ENCODE peak calls at places on chromosomes 11 and 22, in five cellular contexts. One of them, this sample, is unnamed.

GRCh38 chr22:24952837-24953293 is 349 bp downstream of the KIAA1671 start:
- DNase-seq in endothelial cell of umbilical vein: peak
- DNase-seq in sigmoid colon: peak
- DNase-seq in stomach: peak
- DNase-seq in K562: no peak
- DNase-seq in this sample: peak

GRCh38 chr11:64947202-64947814 is 11.6 kb upstream of the GPHA2 start:
- DNase-seq in endothelial cell of umbilical vein: peak
- DNase-seq in sigmoid colon: no peak
- DNase-seq in stomach: no peak
- DNase-seq in K562: no peak
- DNase-seq in this sample: no peak

GRCh38 chr11:94885133-94885532 is 88.2 kb downstream of the CWC15 start:
- DNase-seq in endothelial cell of umbilical vein: no peak
- DNase-seq in sigmoid colon: no peak
- DNase-seq in stomach: no peak
- DNase-seq in K562: no peak
- DNase-seq in this sample: no peak

GRCh38 chr11:118366287-118366686 is 6.9 kb downstream of the UBE4A start:
- DNase-seq in endothelial cell of umbilical vein: no peak
- DNase-seq in sigmoid colon: no peak
- DNase-seq in stomach: no peak
- DNase-seq in K562: no peak
- DNase-seq in this sample: no peak

GRCh38 chr11:19025799-19026406 is 34.6 kb downstream of the MRGPRX2 start:
- DNase-seq in endothelial cell of umbilical vein: peak
- DNase-seq in sigmoid colon: no peak
- DNase-seq in stomach: no peak
- DNase-seq in K562: no peak
- DNase-seq in this sample: no peak

GRCh38 chr22:43747877-43748276 is 64.2 kb downstream of the EFCAB6 start:
- DNase-seq in endothelial cell of umbilical vein: no peak
- DNase-seq in sigmoid colon: no peak
- DNase-seq in stomach: no peak
- DNase-seq in K562: no peak
- DNase-seq in this sample: no peak

GRCh38 chr11:94519478-94520084 is 7.3 kb downstream of the C11orf97 start:
- DNase-seq in endothelial cell of umbilical vein: peak
- DNase-seq in sigmoid colon: no peak
- DNase-seq in stomach: no peak
- DNase-seq in K562: peak
- DNase-seq in this sample: no peak

GRCh38 chr22:49849161-49850020 is 4.3 kb upstream of the ZBED4 start:
- DNase-seq in endothelial cell of umbilical vein: no peak
- DNase-seq in sigmoid colon: no peak
- DNase-seq in stomach: no peak
- DNase-seq in K562: no peak
- DNase-seq in this sample: no peak

GRCh38 chr11:112247198-112247597 is 13.5 kb downstream of the PLET1 start:
- DNase-seq in endothelial cell of umbilical vein: no peak
- DNase-seq in sigmoid colon: no peak
- DNase-seq in stomach: no peak
- DNase-seq in K562: no peak
- DNase-seq in this sample: no peak

GRCh38 chr11:1034456-1035295 is 1.8 kb downstream of the MUC6 start:
- DNase-seq in endothelial cell of umbilical vein: no peak
- DNase-seq in sigmoid colon: no peak
- DNase-seq in stomach: no peak
- DNase-seq in K562: no peak
- DNase-seq in this sample: no peak

GRCh38 chr22:31881198-31881597 is 63.1 kb upstream of the YWHAH start:
- DNase-seq in endothelial cell of umbilical vein: no peak
- DNase-seq in sigmoid colon: no peak
- DNase-seq in stomach: no peak
- DNase-seq in K562: peak
- DNase-seq in this sample: no peak

GRCh38 chr22:36386900-36387663 is 685 bp downstream of the MYH9 start:
- DNase-seq in endothelial cell of umbilical vein: peak
- DNase-seq in sigmoid colon: peak
- DNase-seq in stomach: peak
- DNase-seq in K562: no peak
- DNase-seq in this sample: no peak
- TF ChIP-seq POLR2A in endothelial cell of umbilical vein: no peak
- TF ChIP-seq POLR2A in sigmoid colon: no peak
- TF ChIP-seq POLR2A in stomach: peak
- TF ChIP-seq POLR2A in K562: no peak
- TF ChIP-seq POLR2A in this sample: no peak

GRCh38 chr22:37032535-37033460 is 13.3 kb downstream of the MPST start:
- DNase-seq in endothelial cell of umbilical vein: no peak
- DNase-seq in sigmoid colon: no peak
- DNase-seq in stomach: peak
- DNase-seq in K562: no peak
- DNase-seq in this sample: no peak
- TF ChIP-seq POLR2AphosphoS5 in endothelial cell of umbilical vein: no peak
- TF ChIP-seq POLR2AphosphoS5 in sigmoid colon: no peak
- TF ChIP-seq POLR2AphosphoS5 in stomach: peak
- TF ChIP-seq POLR2AphosphoS5 in K562: no peak
- TF ChIP-seq POLR2AphosphoS5 in this sample: no peak

GRCh38 chr11:35098850-35099249 is 40.1 kb upstream of the CD44 start:
- DNase-seq in endothelial cell of umbilical vein: no peak
- DNase-seq in sigmoid colon: no peak
- DNase-seq in stomach: no peak
- DNase-seq in K562: no peak
- DNase-seq in this sample: no peak

GRCh38 chr11:35099278-35100018 is 39.5 kb upstream of the CD44 start:
- DNase-seq in endothelial cell of umbilical vein: no peak
- DNase-seq in sigmoid colon: no peak
- DNase-seq in stomach: no peak
- DNase-seq in K562: no peak
- DNase-seq in this sample: no peak

GRCh38 chr11:35103366-35104194 is 35.4 kb upstream of the CD44 start:
- DNase-seq in endothelial cell of umbilical vein: no peak
- DNase-seq in sigmoid colon: no peak
- DNase-seq in stomach: no peak
- DNase-seq in K562: no peak
- DNase-seq in this sample: no peak

GRCh38 chr11:35102267-35102666 is 36.7 kb upstream of the CD44 start:
- DNase-seq in endothelial cell of umbilical vein: no peak
- DNase-seq in sigmoid colon: no peak
- DNase-seq in stomach: no peak
- DNase-seq in K562: no peak
- DNase-seq in this sample: no peak

GRCh38 chr11:35101223-35101622 is 37.7 kb upstream of the CD44 start:
- DNase-seq in endothelial cell of umbilical vein: no peak
- DNase-seq in sigmoid colon: no peak
- DNase-seq in stomach: no peak
- DNase-seq in K562: no peak
- DNase-seq in this sample: no peak
- TF ChIP-seq POLR2A in endothelial cell of umbilical vein: no peak
- TF ChIP-seq POLR2A in sigmoid colon: no peak
- TF ChIP-seq POLR2A in stomach: no peak
- TF ChIP-seq POLR2A in K562: no peak
- TF ChIP-seq POLR2A in this sample: no peak

GRCh38 chr22:35454416-35455054 is 54.6 kb downstream of the MCM5 start:
- DNase-seq in endothelial cell of umbilical vein: no peak
- DNase-seq in sigmoid colon: no peak
- DNase-seq in stomach: no peak
- DNase-seq in K562: no peak
- DNase-seq in this sample: no peak

GRCh38 chr22:35452810-35453743 is 53.1 kb downstream of the MCM5 start:
- DNase-seq in endothelial cell of umbilical vein: no peak
- DNase-seq in sigmoid colon: no peak
- DNase-seq in stomach: no peak
- DNase-seq in K562: no peak
- DNase-seq in this sample: no peak

GRCh38 chr22:35451602-35452001 is 51.7 kb downstream of the MCM5 start:
- DNase-seq in endothelial cell of umbilical vein: no peak
- DNase-seq in sigmoid colon: no peak
- DNase-seq in stomach: no peak
- DNase-seq in K562: no peak
- DNase-seq in this sample: no peak

GRCh38 chr22:35450824-35451541 is 51.0 kb downstream of the MCM5 start:
- DNase-seq in endothelial cell of umbilical vein: no peak
- DNase-seq in sigmoid colon: no peak
- DNase-seq in stomach: no peak
- DNase-seq in K562: no peak
- DNase-seq in this sample: no peak

DNA sequence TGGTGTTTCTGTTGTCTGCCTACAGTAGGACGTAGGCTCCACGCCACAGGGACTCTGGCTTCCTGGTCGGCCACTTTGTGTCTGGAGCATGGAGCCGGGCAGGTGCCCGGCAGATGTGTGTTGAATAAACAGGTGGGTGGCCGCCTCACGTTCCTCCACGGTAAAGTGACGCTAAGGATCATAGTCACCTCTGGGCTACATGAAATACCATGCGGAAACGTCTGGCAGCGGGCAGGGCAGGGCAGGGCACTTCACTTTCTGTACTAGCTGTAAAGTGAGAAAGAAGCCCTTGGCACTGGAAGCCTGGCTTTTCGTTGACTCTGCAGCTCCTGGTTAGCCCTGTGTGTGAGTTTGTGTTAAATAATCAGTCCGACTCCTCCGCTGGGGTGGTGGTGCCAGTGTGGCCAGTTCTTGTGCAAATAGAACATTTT is 52.4 kb downstream of the MCM5 start:
- DNase-seq in endothelial cell of umbilical vein: no peak
- DNase-seq in sigmoid colon: no peak
- DNase-seq in stomach: peak
- DNase-seq in K562: no peak
- DNase-seq in this sample: no peak
- TF ChIP-seq POLR2AphosphoS5 in endothelial cell of umbilical vein: no peak
- TF ChIP-seq POLR2AphosphoS5 in sigmoid colon: no peak
- TF ChIP-seq POLR2AphosphoS5 in stomach: peak
- TF ChIP-seq POLR2AphosphoS5 in K562: no peak
- TF ChIP-seq POLR2AphosphoS5 in this sample: no peak

GRCh38 chr11:67482736-67483497 is at the start of gene AIP:
- DNase-seq in endothelial cell of umbilical vein: peak
- DNase-seq in sigmoid colon: peak
- DNase-seq in stomach: peak
- DNase-seq in K562: peak
- DNase-seq in this sample: peak
- TF ChIP-seq POLR2A in endothelial cell of umbilical vein: peak
- TF ChIP-seq POLR2A in sigmoid colon: peak
- TF ChIP-seq POLR2A in stomach: no peak
- TF ChIP-seq POLR2A in K562: peak
- TF ChIP-seq POLR2A in this sample: peak

DNA sequence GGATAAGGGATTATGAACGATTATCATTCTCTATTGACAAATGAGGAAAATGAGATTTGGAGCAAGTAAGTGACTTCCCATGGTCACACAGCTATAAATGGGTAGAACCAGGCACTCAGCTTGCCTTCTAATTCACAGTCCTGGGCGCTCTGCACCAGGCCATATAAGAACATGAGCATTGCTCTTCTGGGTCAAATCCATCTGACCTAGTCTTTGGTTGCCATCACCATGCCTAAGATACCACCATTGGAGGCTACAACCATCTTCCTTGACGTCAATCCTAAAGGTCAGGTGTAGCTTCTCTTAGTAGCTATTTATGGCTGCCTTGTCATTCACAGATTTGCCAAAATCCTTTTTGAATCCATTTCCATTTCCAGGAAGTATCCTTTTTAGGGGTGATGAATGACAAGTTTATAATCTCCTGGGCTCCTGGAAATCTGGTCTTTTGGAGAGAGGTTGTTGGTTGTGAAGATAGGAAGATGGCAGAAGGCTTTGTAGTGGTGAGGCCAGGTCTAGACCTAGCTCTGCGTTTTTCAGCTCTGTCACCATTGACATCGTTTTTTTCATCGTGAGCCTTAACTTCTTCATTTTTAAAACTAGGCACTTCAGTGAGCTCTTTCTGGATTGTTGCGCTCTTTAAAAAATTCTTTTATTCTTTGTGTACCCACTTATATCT is 11.1 kb downstream of the ZBTB16 start:
- DNase-seq in endothelial cell of umbilical vein: no peak
- DNase-seq in sigmoid colon: no peak
- DNase-seq in stomach: no peak
- DNase-seq in K562: no peak
- DNase-seq in this sample: no peak
- TF ChIP-seq POLR2AphosphoS5 in endothelial cell of umbilical vein: no peak
- TF ChIP-seq POLR2AphosphoS5 in sigmoid colon: no peak
- TF ChIP-seq POLR2AphosphoS5 in stomach: no peak
- TF ChIP-seq POLR2AphosphoS5 in K562: no peak
- TF ChIP-seq POLR2AphosphoS5 in this sample: no peak

GRCh38 chr22:26429458-26430238 is 588 bp downstream of the ASPHD2 start:
- DNase-seq in endothelial cell of umbilical vein: no peak
- DNase-seq in sigmoid colon: no peak
- DNase-seq in stomach: no peak
- DNase-seq in K562: peak
- DNase-seq in this sample: no peak

GRCh38 chr22:26430600-26430999 is 1.5 kb downstream of the ASPHD2 start:
- DNase-seq in endothelial cell of umbilical vein: peak
- DNase-seq in sigmoid colon: no peak
- DNase-seq in stomach: no peak
- DNase-seq in K562: no peak
- DNase-seq in this sample: no peak

GRCh38 chr22:26431151-26431995 is 2.3 kb downstream of the ASPHD2 start:
- DNase-seq in endothelial cell of umbilical vein: peak
- DNase-seq in sigmoid colon: no peak
- DNase-seq in stomach: no peak
- DNase-seq in K562: no peak
- DNase-seq in this sample: no peak

GRCh38 chr22:26426924-26427323 is 2.1 kb upstream of the ASPHD2 start:
- DNase-seq in endothelial cell of umbilical vein: no peak
- DNase-seq in sigmoid colon: no peak
- DNase-seq in stomach: no peak
- DNase-seq in K562: no peak
- DNase-seq in this sample: no peak

DNA sequence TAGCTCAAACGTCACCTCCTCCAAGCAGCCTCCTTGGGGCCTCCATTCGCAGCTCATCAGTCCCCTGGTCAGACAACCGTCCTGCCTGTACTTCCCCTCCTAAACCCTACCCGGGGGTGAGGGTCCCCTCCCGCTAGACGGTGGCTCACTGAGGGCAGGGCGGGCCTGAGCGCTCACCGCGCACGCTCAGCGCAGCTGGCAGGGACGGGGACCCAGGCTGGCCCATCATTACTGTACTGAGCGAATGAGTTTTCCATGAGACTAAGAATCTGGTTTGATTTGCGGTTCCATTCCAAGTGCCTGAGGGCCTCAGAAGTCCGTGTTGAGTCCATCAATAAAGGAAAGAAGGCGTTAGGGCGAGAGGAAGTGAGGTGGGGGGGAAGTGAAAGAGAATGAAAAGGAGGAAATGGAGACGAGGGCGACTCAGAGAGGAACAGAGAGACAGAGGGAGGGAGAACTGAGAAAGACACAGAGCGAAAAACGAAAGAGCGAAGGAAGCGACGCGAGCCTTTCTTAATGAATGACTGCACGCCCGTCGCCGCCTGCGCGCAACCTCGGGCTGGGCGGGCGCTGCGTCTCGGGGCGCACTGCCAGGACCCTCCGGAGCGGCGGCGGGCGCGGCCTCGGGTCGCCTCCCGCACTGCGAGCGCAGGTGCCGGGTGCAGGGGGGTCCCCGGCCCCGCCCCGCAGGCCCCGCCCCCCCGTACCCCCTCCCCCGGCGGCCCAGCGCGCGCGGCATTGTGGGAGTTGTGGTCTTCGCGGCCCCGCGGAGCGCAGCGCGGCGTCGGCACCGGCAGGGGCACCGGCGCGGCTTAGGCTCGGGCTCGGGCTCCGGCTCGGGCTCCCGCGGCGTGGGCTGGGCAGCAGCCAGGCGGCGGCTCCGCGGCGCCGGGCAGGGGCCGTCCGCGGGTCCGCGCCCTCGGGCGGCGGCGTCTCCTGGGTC is at the start of gene ASPHD2:
- DNase-seq in endothelial cell of umbilical vein: peak
- DNase-seq in sigmoid colon: peak
- DNase-seq in stomach: peak
- DNase-seq in K562: peak
- DNase-seq in this sample: peak
- TF ChIP-seq POLR2A in endothelial cell of umbilical vein: peak
- TF ChIP-seq POLR2A in sigmoid colon: no peak
- TF ChIP-seq POLR2A in stomach: no peak
- TF ChIP-seq POLR2A in K562: no peak
- TF ChIP-seq POLR2A in this sample: no peak